ENCODE peak calls at places on chromosome X, in four cellular contexts. C, G, M and Z are unnamed samples.

GRCh38 chrX:1300449-1300848 is 31.8 kb downstream of the CSF2RA start:
- DNase-seq in C (no peak), G (no peak), M (no peak), Z (no peak)

GRCh38 chrX:72046447-72046846 is 85.3 kb downstream of the RTL5 start:
- DNase-seq in C (peak), G (no peak), M (no peak), Z (no peak)

GRCh38 chrX:11757729-11758399 is at the start of gene MSL3:
- DNase-seq in C (peak), G (peak), M (peak), Z (peak)

GRCh38 chrX:68840256-68840655 is 11.4 kb downstream of the EFNB1 start:
- DNase-seq in C (no peak), G (no peak), M (no peak), Z (no peak)

GRCh38 chrX:54413753-54414152 is 26.5 kb upstream of the TSR2 start:
- DNase-seq in C (no peak), G (no peak), M (no peak), Z (no peak)

GRCh38 chrX:107747596-107748161 is 27.9 kb downstream of the TSC22D3 start:
- DNase-seq in C (peak), G (peak), M (no peak), Z (peak)

GRCh38 chrX:2283111-2283847 is 217.5 kb downstream of the DHRSX start:
- DNase-seq in C (no peak), G (no peak), M (no peak), Z (no peak)

GRCh38 chrX:72121381-72121780 is 10.3 kb downstream of the RTL5 start:
- DNase-seq in C (peak), G (no peak), M (peak), Z (peak)

GRCh38 chrX:18039023-18039422 is 177.9 kb upstream of the RAI2 start:
- DNase-seq in C (no peak), G (no peak), M (no peak), Z (no peak)

GRCh38 chrX:104113237-104113965 is 1.1 kb downstream of the ZCCHC18 start:
- DNase-seq in C (peak), G (peak), M (peak), Z (peak)

GRCh38 chrX:40167240-40168182 is 69.8 kb upstream of the BCOR start:
- DNase-seq in C (no peak), G (no peak), M (no peak), Z (no peak)

GRCh38 chrX:81411517-81411916 is 209.6 kb downstream of the SH3BGRL start:
- DNase-seq in C (no peak), G (no peak), M (no peak), Z (no peak)

GRCh38 chrX:45422216-45422925 is 221.7 kb upstream of the DIPK2B start:
- DNase-seq in C (peak), G (no peak), M (no peak), Z (no peak)